ENCODE peak calls at places on chromosomes 1 and 21, in four cellular contexts. One of them, this sample, is unnamed.
A peak's percentile ranks its signal among the peaks of the same experiment; 100 is the strongest.

GRCh38 chr1:78254517-78254916 is 208.8 kb downstream of the GIPC2 start:
- DNase-seq in left lung: no peak
- DNase-seq in mammary epithelial cell: peak; percentile 89
- DNase-seq in BJ: peak; percentile 66
- DNase-seq in this sample: no peak

GRCh38 chr1:5651964-5652751 is 340.1 kb downstream of the NPHP4 start:
- DNase-seq in left lung: no peak
- DNase-seq in mammary epithelial cell: peak; percentile 77
- DNase-seq in BJ: no peak
- DNase-seq in this sample: no peak

GRCh38 chr21:31198575-31198974 is 145.5 kb downstream of the TIAM1 start:
- DNase-seq in left lung: no peak
- DNase-seq in mammary epithelial cell: peak; percentile 38
- DNase-seq in BJ: no peak
- DNase-seq in this sample: no peak

GRCh38 chr1:212055333-212055732 is 19.8 kb downstream of the DTL start:
- DNase-seq in left lung: no peak
- DNase-seq in mammary epithelial cell: no peak
- DNase-seq in BJ: no peak
- DNase-seq in this sample: no peak

GRCh38 chr1:178122283-178122682 is 28.4 kb downstream of the RASAL2 start:
- DNase-seq in left lung: no peak
- DNase-seq in mammary epithelial cell: no peak
- DNase-seq in BJ: no peak
- DNase-seq in this sample: no peak

GRCh38 chr21:17726047-17726446 is 93.1 kb downstream of the C21orf91 start:
- DNase-seq in left lung: no peak
- DNase-seq in mammary epithelial cell: no peak
- DNase-seq in BJ: no peak
- DNase-seq in this sample: no peak

GRCh38 chr1:245411245-245411644 is 256.5 kb downstream of the KIF26B start:
- DNase-seq in left lung: no peak
- DNase-seq in mammary epithelial cell: no peak
- DNase-seq in BJ: peak; percentile 52
- DNase-seq in this sample: no peak

GRCh38 chr21:44984792-44985440 is 45.1 kb downstream of the SLX9 start:
- DNase-seq in left lung: peak; percentile 75
- DNase-seq in mammary epithelial cell: no peak
- DNase-seq in BJ: no peak
- DNase-seq in this sample: no peak

GRCh38 chr1:117210831-117211261 is at the start of gene VTCN1:
- DNase-seq in left lung: peak; percentile 81
- DNase-seq in mammary epithelial cell: peak; percentile 86
- DNase-seq in BJ: no peak
- DNase-seq in this sample: no peak

GRCh38 chr1:32741417-32742131 is 39.0 kb upstream of the SYNC start:
- DNase-seq in left lung: peak; percentile 83
- DNase-seq in mammary epithelial cell: no peak
- DNase-seq in BJ: no peak
- DNase-seq in this sample: no peak

GRCh38 chr1:165284471-165284870 is 72.0 kb downstream of the LMX1A start:
- DNase-seq in left lung: no peak
- DNase-seq in mammary epithelial cell: no peak
- DNase-seq in BJ: no peak
- DNase-seq in this sample: no peak

GRCh38 chr21:16587141-16587570 is 857.4 kb downstream of the USP25 start:
- DNase-seq in left lung: no peak
- DNase-seq in mammary epithelial cell: peak; percentile 84
- DNase-seq in BJ: no peak
- DNase-seq in this sample: no peak

GRCh38 chr1:26788515-26788785 is 700 bp downstream of the PIGV start:
- DNase-seq in left lung: no peak
- DNase-seq in mammary epithelial cell: no peak
- DNase-seq in BJ: no peak
- DNase-seq in this sample: no peak

GRCh38 chr1:10723317-10723716 is 73.1 kb downstream of the CASZ1 start:
- DNase-seq in left lung: no peak
- DNase-seq in mammary epithelial cell: no peak
- DNase-seq in BJ: no peak
- DNase-seq in this sample: no peak

DNA sequence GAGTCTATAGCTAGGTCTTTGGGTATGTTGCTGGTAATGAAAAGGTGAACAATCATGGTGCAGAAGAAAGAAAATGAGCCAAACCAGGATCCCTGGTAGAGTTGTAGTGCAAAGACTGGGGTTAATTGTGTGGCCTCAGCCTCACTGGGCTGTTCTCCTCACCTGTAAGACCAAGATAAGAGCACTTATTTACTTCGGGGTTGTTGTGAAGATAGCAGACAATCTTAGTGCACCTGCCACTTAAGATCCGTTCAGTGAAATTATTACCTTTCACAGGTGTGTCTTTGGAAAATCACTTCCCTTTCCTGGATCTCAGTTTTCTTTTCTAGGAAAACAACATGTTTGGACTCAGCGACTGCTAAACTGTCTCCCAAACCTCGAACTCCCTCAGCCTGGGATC is 1.3 kb upstream of the FGGY start:
- DNase-seq in left lung: no peak
- DNase-seq in mammary epithelial cell: no peak
- DNase-seq in BJ: no peak
- DNase-seq in this sample: no peak
- H3K4me3 ChIP-seq in left lung: peak overlapping the region; percentile 40
- H3K4me3 ChIP-seq in mammary epithelial cell: peak overlapping the region; percentile 28
- H3K4me3 ChIP-seq in BJ: peak overlapping the region; percentile 44
- H3K4me3 ChIP-seq in this sample: no peak overlapping the region

GRCh38 chr1:173666646-173667045 is 3.0 kb downstream of the ANKRD45 start:
- DNase-seq in left lung: no peak
- DNase-seq in mammary epithelial cell: peak; percentile 59
- DNase-seq in BJ: no peak
- DNase-seq in this sample: no peak

DNA sequence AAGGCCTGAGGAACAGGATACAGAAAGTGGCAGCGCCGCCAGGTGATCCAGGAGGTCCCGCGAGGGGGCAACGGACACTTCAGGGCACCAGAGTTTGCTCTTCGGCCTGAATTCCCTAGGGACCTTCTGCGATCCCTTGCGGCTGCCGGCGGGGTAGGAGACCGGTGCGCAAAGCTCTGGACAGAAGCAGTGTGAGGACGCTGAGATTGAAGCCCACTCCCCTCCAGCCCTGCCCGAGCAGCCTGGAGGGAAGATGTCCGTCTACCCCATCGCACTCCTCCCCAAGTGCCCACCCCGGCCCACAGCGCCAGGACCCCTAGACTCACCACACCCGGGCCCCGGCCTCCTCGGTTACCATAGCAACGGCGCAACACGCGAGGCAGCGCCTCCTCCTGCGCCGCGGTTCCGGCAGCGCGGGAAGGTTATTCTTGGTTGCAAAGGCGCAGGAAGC is at the start of gene ANKRD45:
- DNase-seq in left lung: peak; percentile 83
- DNase-seq in mammary epithelial cell: no peak
- DNase-seq in BJ: no peak
- DNase-seq in this sample: no peak
- H3K4me3 ChIP-seq in left lung: peak within 1 kb of the TSS; percentile 20
- H3K4me3 ChIP-seq in mammary epithelial cell: no peak within 1 kb of the TSS
- H3K4me3 ChIP-seq in BJ: peak within 1 kb of the TSS; percentile 44
- H3K4me3 ChIP-seq in this sample: no peak within 1 kb of the TSS

GRCh38 chr1:226586650-226587443 is 38.3 kb downstream of the STUM start:
- DNase-seq in left lung: no peak
- DNase-seq in mammary epithelial cell: no peak
- DNase-seq in BJ: no peak
- DNase-seq in this sample: no peak
- H3K4me3 ChIP-seq in left lung: no peak overlapping the region
- H3K4me3 ChIP-seq in mammary epithelial cell: no peak overlapping the region
- H3K4me3 ChIP-seq in BJ: no peak overlapping the region
- H3K4me3 ChIP-seq in this sample: no peak overlapping the region

DNA sequence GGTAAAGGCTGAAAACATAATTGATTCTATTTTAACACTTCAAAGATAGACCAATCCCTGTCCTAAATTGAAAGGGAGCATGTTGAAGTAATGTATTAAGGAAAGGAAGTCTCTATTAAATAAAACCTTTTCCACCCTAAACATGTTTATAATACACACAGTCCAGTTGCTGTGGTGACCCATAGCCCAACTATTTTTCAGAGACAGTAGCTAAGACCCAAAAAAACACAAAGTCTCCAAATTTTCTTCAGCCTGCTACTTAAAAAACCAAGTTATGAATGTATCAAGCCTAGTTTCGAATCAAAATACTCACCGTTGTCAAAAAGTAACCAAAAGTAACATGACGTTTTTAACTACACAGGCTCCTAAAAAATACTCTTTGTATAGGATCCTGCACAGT is 1.6 kb downstream of the ELK4 start:
- DNase-seq in left lung: no peak
- DNase-seq in mammary epithelial cell: peak; percentile 14
- DNase-seq in BJ: peak; percentile 31
- DNase-seq in this sample: no peak
- H3K4me3 ChIP-seq in left lung: peak overlapping the region; percentile 68
- H3K4me3 ChIP-seq in mammary epithelial cell: peak overlapping the region; percentile 87
- H3K4me3 ChIP-seq in BJ: peak overlapping the region; percentile 63
- H3K4me3 ChIP-seq in this sample: peak overlapping the region; percentile 87

DNA sequence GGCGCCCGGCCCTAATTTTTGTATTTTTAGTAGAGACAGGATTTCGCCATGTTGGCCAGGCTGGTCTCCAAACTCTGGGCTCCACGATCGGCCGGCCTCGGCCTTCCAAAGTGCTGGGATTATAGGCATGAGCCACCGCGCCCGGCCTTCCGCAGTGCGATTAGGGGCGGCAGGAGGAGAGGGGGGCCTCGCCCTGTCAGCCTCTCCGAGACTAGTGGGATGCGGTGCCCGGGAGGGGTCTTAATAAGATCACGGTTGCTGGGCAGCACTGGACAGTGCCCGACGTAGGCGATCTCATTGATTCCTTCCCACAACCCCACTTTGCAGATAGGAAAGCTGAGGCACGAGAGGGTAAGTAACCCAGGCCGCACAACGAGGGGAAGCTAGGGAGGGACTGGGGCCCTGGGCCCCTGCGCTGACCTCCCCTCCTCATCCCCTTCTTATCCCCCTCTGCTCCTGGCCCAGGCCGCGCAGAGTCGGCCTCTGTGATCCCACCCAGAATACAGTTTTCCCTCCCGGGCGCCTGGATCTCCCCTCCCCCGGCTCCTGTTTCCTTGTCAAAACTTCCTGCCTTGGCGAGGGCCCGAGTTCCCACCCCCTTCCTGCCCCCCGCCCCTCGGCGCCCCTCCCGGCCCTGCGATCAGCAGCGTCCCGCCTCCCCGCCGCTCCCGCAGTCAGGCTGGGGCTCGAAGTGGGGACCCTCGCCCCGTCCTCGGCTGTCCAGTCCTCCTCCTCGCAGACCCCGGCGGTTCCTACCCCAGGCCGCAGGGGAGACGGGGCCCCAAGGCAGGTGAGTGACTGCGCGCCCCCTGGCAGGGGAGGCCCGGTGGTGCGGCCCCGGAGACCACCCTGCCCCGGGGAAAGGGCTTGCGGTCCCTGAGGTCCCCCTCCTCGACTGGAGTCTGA is at the start of gene PEAR1:
- DNase-seq in left lung: peak; percentile 75
- DNase-seq in mammary epithelial cell: no peak
- DNase-seq in BJ: no peak
- DNase-seq in this sample: no peak
- H3K4me3 ChIP-seq in left lung: peak within 1 kb of the TSS; percentile 48
- H3K4me3 ChIP-seq in mammary epithelial cell: no peak within 1 kb of the TSS
- H3K4me3 ChIP-seq in BJ: peak within 1 kb of the TSS; percentile 49
- H3K4me3 ChIP-seq in this sample: peak within 1 kb of the TSS; percentile 26

GRCh38 chr1:184051138-184051484 is 419 bp upstream of the TSEN15 start:
- DNase-seq in left lung: no peak
- DNase-seq in mammary epithelial cell: no peak
- DNase-seq in BJ: no peak
- DNase-seq in this sample: no peak

GRCh38 chr1:184049291-184049690 is 2.2 kb upstream of the TSEN15 start:
- DNase-seq in left lung: no peak
- DNase-seq in mammary epithelial cell: no peak
- DNase-seq in BJ: no peak
- DNase-seq in this sample: no peak

GRCh38 chr1:184049836-184050468 is 1.6 kb upstream of the TSEN15 start:
- DNase-seq in left lung: no peak
- DNase-seq in mammary epithelial cell: no peak
- DNase-seq in BJ: no peak
- DNase-seq in this sample: no peak

GRCh38 chr1:184051485-184052193 is at the start of gene TSEN15:
- DNase-seq in left lung: peak; percentile 97
- DNase-seq in mammary epithelial cell: peak; percentile 85
- DNase-seq in BJ: no peak
- DNase-seq in this sample: peak; percentile 33

DNA sequence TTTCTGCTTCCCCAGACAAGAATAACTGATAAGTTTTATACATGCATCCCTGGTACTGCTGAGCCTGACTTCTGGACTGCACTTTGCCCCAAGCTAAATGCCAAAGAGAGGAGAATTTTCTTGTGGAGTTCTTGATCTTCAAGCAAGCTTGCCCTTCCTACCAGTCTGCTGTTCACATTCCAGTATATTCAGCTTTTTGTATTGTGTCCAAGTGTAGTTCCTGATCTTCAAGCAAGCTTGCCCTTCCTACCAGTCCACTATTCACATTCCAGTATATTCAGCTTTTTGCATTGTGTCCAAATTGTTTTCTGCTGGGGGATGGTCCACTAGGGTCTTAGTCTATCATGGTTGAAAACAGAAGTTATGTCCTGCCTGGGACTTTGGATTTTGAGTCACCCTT is 899 bp upstream of the TSEN15 start:
- DNase-seq in left lung: no peak
- DNase-seq in mammary epithelial cell: no peak
- DNase-seq in BJ: no peak
- DNase-seq in this sample: no peak
- H3K4me3 ChIP-seq in left lung: peak overlapping the region; percentile 79
- H3K4me3 ChIP-seq in mammary epithelial cell: no peak overlapping the region
- H3K4me3 ChIP-seq in BJ: no peak overlapping the region
- H3K4me3 ChIP-seq in this sample: peak overlapping the region; percentile 98